ENCODE peak calls at places on chromosome 19, in seven cellular contexts. A is cardiac muscle cell; U is esophagus muscularis mucosa; M is AG09309; G is DND-41; T is AG09319; N is CD4-positive, alpha-beta T cell. K is an unnamed sample.

GRCh38 chr19:7932930-7933300 is 7.0 kb upstream of the CTXN1 start:
- DNase-seq in A (no peak), U (no peak), M (no peak), G (no peak), T (no peak), N (no peak), K (no peak)

GRCh38 chr19:13978306-13978705 is 26.0 kb downstream of the DCAF15 start:
- DNase-seq in A (peak), U (peak), M (no peak), G (no peak), T (no peak), N (no peak), K (peak)

GRCh38 chr19:24052811-24053210 is 34.2 kb upstream of the ZNF254 start:
- DNase-seq in A (no peak), U (no peak), M (no peak), G (no peak), T (no peak), N (no peak), K (no peak)

GRCh38 chr19:43700368-43701015 is 15.4 kb upstream of the IRGC start:
- DNase-seq in A (no peak), U (peak), M (peak), G (no peak), T (peak), N (no peak), K (no peak)

GRCh38 chr19:20325151-20325550 is 158.1 kb downstream of the ZNF486 start:
- DNase-seq in A (no peak), U (no peak), M (no peak), G (no peak), T (no peak), N (no peak), K (no peak)

GRCh38 chr19:4575267-4575793 is 15.8 kb upstream of the SEMA6B start:
- DNase-seq in A (peak), U (no peak), M (peak), G (no peak), T (peak), N (no peak), K (peak)

GRCh38 chr19:46821512-46822359 is 28.9 kb downstream of the AP2S1 start:
- DNase-seq in A (no peak), U (no peak), M (no peak), G (peak), T (no peak), N (peak), K (no peak)

GRCh38 chr19:44611812-44612295 is 1.5 kb upstream of the IGSF23 start:
- DNase-seq in A (no peak), U (no peak), M (no peak), G (no peak), T (no peak), N (no peak), K (no peak)

GRCh38 chr19:16198363-16198636 is 589 bp downstream of the AP1M1 start:
- DNase-seq in A (no peak), U (no peak), M (no peak), G (no peak), T (no peak), N (no peak), K (no peak)

GRCh38 chr19:18233224-18233825 is 7.1 kb upstream of the PDE4C start:
- DNase-seq in A (peak), U (no peak), M (no peak), G (peak), T (no peak), N (peak), K (peak)

GRCh38 chr19:31353826-31354225 is 4.6 kb upstream of the TSHZ3 start:
- DNase-seq in A (no peak), U (no peak), M (no peak), G (no peak), T (no peak), N (no peak), K (no peak)

GRCh38 chr19:33022472-33023116 is 42.1 kb downstream of the RHPN2 start:
- DNase-seq in A (peak), U (no peak), M (no peak), G (no peak), T (no peak), N (no peak), K (no peak)

GRCh38 chr19:45446295-45446694 is 21.5 kb upstream of the FOSB start:
- DNase-seq in A (no peak), U (no peak), M (no peak), G (no peak), T (no peak), N (no peak), K (no peak)

GRCh38 chr19:51824603-51825002 is 29.6 kb downstream of the FPR3 start:
- DNase-seq in A (no peak), U (no peak), M (no peak), G (no peak), T (no peak), N (no peak), K (no peak)

GRCh38 chr19:51830263-51830662 is 35.3 kb downstream of the FPR3 start:
- DNase-seq in A (no peak), U (no peak), M (no peak), G (no peak), T (no peak), N (no peak), K (no peak)
- TF ChIP-seq CTCF in A (peak), U (no peak), M (no peak), G (peak), T (no peak), N (no peak), K (no peak)

DNA sequence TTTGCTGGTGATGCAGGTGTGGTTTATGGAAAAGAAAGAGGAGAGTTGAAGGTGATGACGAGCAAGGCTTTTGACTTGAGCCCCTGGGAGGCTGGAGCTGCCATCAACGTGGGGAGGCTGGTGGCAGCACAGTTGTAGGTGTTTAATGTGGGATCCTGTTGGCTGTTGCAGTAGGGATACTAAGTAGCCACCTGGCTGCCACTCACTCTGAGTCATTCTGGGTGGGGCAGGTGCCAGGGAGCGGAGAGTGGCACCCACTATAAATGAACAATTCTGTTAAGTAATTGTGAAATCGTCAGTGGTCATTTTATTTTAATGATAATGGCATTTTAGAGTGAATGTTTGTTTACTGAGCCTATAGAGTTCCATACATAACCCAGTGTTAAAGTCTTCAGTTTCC is 9.8 kb downstream of the ZNF317 start:
- DNase-seq in A (no peak), U (no peak), M (no peak), G (no peak), T (no peak), N (no peak), K (no peak)
- TF ChIP-seq CTCF in A (no peak), U (no peak), M (no peak), G (no peak), T (no peak), N (no peak), K (no peak)

GRCh38 chr19:55173717-55174409 is 6.2 kb downstream of the SYT5 start:
- DNase-seq in A (peak), U (no peak), M (peak), G (peak), T (peak), N (no peak), K (peak)
- TF ChIP-seq CTCF in A (no peak), U (no peak), M (no peak), G (no peak), T (peak), N (no peak), K (no peak)

GRCh38 chr19:1590641-1591397 is 1.8 kb downstream of the MBD3 start:
- DNase-seq in A (peak), U (no peak), M (no peak), G (peak), T (no peak), N (no peak), K (no peak)
- TF ChIP-seq CTCF in A (peak), U (no peak), M (peak), G (peak), T (peak), N (no peak), K (peak)

GRCh38 chr19:6058411-6059201 is 51.7 kb downstream of the RFX2 start:
- DNase-seq in A (no peak), U (peak), M (no peak), G (no peak), T (no peak), N (no peak), K (no peak)
- TF ChIP-seq CTCF in A (no peak), U (no peak), M (no peak), G (no peak), T (no peak), N (no peak), K (no peak)

GRCh38 chr19:58350001-58350801 is 3.1 kb downstream of the A1BG start:
- DNase-seq in A (no peak), U (no peak), M (no peak), G (no peak), T (no peak), N (no peak), K (no peak)
- TF ChIP-seq CTCF in A (peak), U (no peak), M (no peak), G (no peak), T (no peak), N (no peak), K (no peak)

GRCh38 chr19:39499932-39500331 is 1.2 kb downstream of the DLL3 start:
- DNase-seq in A (no peak), U (no peak), M (no peak), G (no peak), T (no peak), N (no peak), K (no peak)

GRCh38 chr19:39498262-39499081 is at the start of gene DLL3:
- DNase-seq in A (peak), U (no peak), M (no peak), G (peak), T (no peak), N (no peak), K (peak)

GRCh38 chr19:39496063-39496462 is 2.7 kb upstream of the DLL3 start:
- DNase-seq in A (no peak), U (no peak), M (no peak), G (no peak), T (no peak), N (no peak), K (no peak)

GRCh38 chr19:39499082-39499642 is 415 bp downstream of the DLL3 start:
- DNase-seq in A (peak), U (no peak), M (no peak), G (no peak), T (no peak), N (no peak), K (peak)

DNA sequence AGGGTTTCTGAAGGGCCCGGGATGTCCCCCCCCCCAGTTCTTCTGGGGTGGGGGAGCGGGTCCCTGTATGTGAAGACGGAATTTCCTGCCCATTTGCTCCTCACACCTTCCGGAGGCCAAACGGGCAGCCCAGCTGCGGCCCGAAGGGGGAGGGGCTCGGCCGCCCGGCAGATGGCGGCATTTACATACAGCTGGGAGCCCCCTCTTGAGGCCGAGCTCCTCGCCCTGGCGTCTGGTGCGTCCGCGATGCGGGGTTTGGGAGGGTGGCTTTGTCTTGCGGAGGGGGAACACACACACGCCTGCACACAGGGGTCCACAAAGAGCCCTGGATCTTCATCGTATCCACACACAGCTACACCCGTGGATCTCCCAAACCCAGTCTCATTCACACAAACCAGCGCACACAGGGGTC is 891 bp upstream of the DLL3 start:
- DNase-seq in A (peak), U (no peak), M (no peak), G (peak), T (no peak), N (no peak), K (peak)
- TF ChIP-seq CTCF in A (peak), U (peak), M (peak), G (peak), T (peak), N (peak), K (peak)

DNA sequence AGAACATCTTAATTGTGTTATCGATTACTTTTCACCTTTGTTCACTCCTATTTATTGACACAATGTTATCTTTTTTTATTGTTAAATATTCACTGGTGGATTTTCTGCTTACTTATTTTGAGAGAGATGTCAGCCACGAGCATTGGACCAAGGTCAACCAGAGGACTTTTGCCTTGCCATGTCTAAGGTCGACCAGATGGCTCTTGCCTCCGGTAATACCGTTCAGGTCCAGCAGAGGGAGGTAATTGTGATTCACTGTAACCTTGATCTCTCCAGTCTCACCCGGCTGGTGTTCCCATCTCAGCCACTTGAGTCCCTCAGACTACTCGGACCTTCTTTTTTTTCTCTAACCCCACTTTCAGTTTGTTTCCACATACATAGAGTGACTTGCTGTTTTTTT is 1438.1 kb downstream of the UQCRFS1 start:
- DNase-seq in A (no peak), U (no peak), M (no peak), G (peak), T (no peak), N (no peak), K (no peak)
- TF ChIP-seq CTCF in A (peak), U (no peak), M (peak), G (peak), T (no peak), N (peak), K (no peak)

K was measured in neural crest cell.